ENCODE peak calls at places on chromosomes 11 and 22, in seven cellular contexts. N is substantia nigra, M is PC-3, V is heart left ventricle, T is sigmoid colon, R is cardiac muscle cell, A is psoas muscle. B is an unnamed sample.

GRCh38 chr11:126720539-126721235 is 279.9 kb downstream of the KIRREL3 start:
- DNase-seq in A (no peak), V (no peak), T (no peak), M (no peak), R (no peak), N (no peak), B (no peak)

GRCh38 chr11:23473782-23474181 is 613.5 kb upstream of the CCDC179 start:
- DNase-seq in R (no peak), N (no peak), V (no peak), A (no peak), M (no peak), T (no peak), B (no peak)

GRCh38 chr22:48947636-48948035 is 880.0 kb downstream of the BRD1 start:
- DNase-seq in M (no peak), V (no peak), R (no peak), T (peak; percentile 4), A (no peak), N (no peak), B (no peak)

GRCh38 chr11:128448487-128448886 is 138.9 kb downstream of the ETS1 start:
- DNase-seq in M (peak; percentile 100), T (no peak), V (no peak), R (no peak), A (no peak), N (no peak), B (no peak)

GRCh38 chr11:76903325-76903724 is 42.6 kb downstream of the ACER3 start:
- DNase-seq in V (no peak), R (no peak), A (no peak), T (no peak), N (no peak), M (peak; percentile 87), B (no peak)

GRCh38 chr11:69377029-69377952 is 83.3 kb downstream of the MYEOV start:
- DNase-seq in V (no peak), M (no peak), A (peak; percentile 34), T (no peak), N (no peak), R (no peak), B (no peak)

GRCh38 chr11:44624761-44625221 is 59.3 kb downstream of the CD82 start:
- DNase-seq in N (no peak), V (no peak), T (peak; percentile 39), R (no peak), A (no peak), M (no peak), B (no peak)

GRCh38 chr22:42844756-42845155 is 12.3 kb downstream of the ARFGAP3 start:
- DNase-seq in M (peak; percentile 93), N (no peak), A (no peak), R (peak; percentile 5), T (no peak), V (no peak), B (no peak)

GRCh38 chr11:57426754-57427691 is at the start of gene SLC43A3:
- DNase-seq in A (peak; percentile 85), T (peak; percentile 89), N (peak; percentile 18), M (peak; percentile 88), R (peak; percentile 96), V (peak; percentile 85), B (no peak)

GRCh38 chr11:41245184-41245583 is 214.3 kb downstream of the LRRC4C start:
- DNase-seq in T (peak; percentile 62), N (no peak), M (no peak), V (peak; percentile 34), R (no peak), A (no peak), B (no peak)

DNA sequence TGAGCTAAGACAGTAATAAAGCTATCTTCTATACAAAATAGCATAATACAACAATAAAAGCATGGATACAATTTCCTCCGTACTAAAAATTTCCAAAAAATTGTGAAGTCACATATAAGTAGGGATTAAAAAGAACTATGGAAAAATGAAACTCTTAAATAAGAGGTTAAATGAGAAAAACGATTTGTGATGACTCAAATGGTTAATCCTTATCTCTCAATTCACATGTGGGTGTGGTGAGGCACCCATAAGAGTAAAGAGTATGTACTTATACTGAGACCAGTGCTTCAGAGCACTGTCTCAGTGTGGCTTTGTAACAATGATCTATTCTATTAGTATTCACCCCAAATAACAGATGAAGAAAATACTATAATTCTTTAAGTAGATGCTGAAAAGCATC is 25.0 kb upstream of the CCDC34 start:
- DNase-seq in N (no peak), R (no peak), V (no peak), A (no peak), T (no peak), M (no peak), B (no peak)
- H3K27ac ChIP-seq in N (no peak overlapping the region), R (no peak overlapping the region), V (no peak overlapping the region), A (no peak overlapping the region), T (no peak overlapping the region), M (no peak overlapping the region), B (no peak overlapping the region)

GRCh38 chr22:50309601-50309991 is 2.1 kb upstream of the PLXNB2 start:
- DNase-seq in R (no peak), M (no peak), T (no peak), N (no peak), A (no peak), V (peak; percentile 62), B (no peak)

GRCh38 chr22:50308597-50308935 is 1.1 kb upstream of the PLXNB2 start:
- DNase-seq in V (peak; percentile 93), N (peak; percentile 55), M (no peak), A (peak; percentile 90), R (peak; percentile 89), T (peak; percentile 92), B (peak; percentile 23)

GRCh38 chr22:50307891-50308596 is 598 bp upstream of the PLXNB2 start:
- DNase-seq in A (peak; percentile 62), V (no peak), M (no peak), N (no peak), R (no peak), T (no peak), B (no peak)

GRCh38 chr22:50310209-50310722 is 2.8 kb upstream of the PLXNB2 start:
- DNase-seq in T (no peak), N (no peak), R (no peak), M (no peak), A (no peak), V (peak; percentile 53), B (no peak)

DNA sequence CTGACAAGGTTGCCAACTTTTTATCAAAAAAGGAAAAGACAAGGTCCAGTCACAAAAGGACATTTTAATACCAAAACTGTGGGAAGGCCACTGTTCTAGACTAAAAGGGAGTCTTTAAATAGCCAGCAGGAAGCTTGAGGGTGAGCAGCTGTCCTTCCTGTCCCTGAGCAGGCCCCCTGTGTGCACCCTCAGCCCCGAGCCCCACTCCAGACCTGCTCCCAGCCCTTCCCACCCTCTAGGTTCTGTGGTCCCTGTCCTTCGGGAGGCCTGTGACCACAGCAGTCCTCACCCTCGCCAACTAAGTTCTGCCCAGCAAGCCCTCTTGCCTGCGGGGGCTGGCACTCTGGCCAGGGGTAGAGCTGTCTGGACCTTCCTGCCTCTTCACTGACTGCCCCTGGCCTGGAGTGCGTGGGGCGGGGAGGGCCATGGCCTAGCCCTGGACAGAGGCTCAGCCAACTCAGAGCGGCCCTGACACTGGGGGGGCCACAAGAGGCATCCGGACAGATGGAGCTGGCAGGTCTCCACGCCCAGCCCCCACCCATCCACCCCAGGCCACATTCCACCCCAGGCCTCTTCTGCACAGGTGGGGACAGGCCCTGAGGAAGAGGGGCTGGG is 1.6 kb upstream of the PLXNB2 start:
- DNase-seq in M (no peak), N (no peak), A (no peak), V (no peak), R (no peak), T (no peak), B (no peak)
- H3K27ac ChIP-seq in M (no peak overlapping the region), N (peak overlapping the region; percentile 81), A (peak overlapping the region; percentile 55), V (peak overlapping the region; percentile 95), R (peak overlapping the region; percentile 83), T (peak overlapping the region; percentile 91), B (peak overlapping the region; percentile 82)

GRCh38 chr11:96145163-96145585 is 197.8 kb downstream of the MAML2 start:
- DNase-seq in V (no peak), T (no peak), R (no peak), A (no peak), N (no peak), M (peak; percentile 88), B (no peak)

GRCh38 chr11:96147913-96148312 is 195.1 kb downstream of the MAML2 start:
- DNase-seq in M (no peak), T (no peak), R (no peak), N (no peak), A (no peak), V (no peak), B (no peak)

GRCh38 chr11:96144553-96144952 is 198.4 kb downstream of the MAML2 start:
- DNase-seq in N (no peak), A (no peak), M (no peak), T (no peak), R (no peak), V (no peak), B (no peak)

GRCh38 chr11:96147186-96147585 is 195.8 kb downstream of the MAML2 start:
- DNase-seq in M (peak; percentile 73), R (no peak), N (no peak), T (no peak), V (no peak), A (no peak), B (no peak)

DNA sequence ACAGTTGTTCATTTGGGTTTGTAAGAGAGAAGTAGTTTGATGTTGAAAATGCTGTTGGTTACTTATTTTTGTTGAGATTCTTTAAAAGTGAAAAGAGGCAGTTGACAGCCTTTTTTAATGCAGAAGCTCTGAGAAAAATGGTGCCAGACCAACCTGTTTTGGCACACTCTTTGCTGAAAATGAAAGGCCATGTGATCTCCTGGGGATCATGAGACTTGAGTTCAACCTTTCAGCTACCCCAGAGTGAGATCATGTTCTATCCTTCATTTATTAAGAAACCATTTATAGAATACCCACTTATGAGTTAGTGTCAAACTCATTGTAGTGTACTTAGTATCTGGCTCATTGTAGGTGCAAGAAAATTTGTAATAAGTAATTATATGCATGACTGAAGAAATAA is 196.2 kb downstream of the MAML2 start:
- DNase-seq in N (no peak), R (no peak), A (no peak), T (no peak), V (no peak), M (peak; percentile 19), B (no peak)
- H3K27ac ChIP-seq in N (no peak overlapping the region), R (no peak overlapping the region), A (no peak overlapping the region), T (no peak overlapping the region), V (no peak overlapping the region), M (peak overlapping the region; percentile 84), B (no peak overlapping the region)

GRCh38 chr11:12112150-12112520 is 1.7 kb downstream of the MICAL2 start:
- DNase-seq in A (no peak), R (no peak), T (no peak), N (no peak), V (no peak), M (no peak), B (no peak)

GRCh38 chr11:12113294-12113693 is 2.9 kb downstream of the MICAL2 start:
- DNase-seq in R (peak; percentile 57), A (no peak), V (no peak), N (no peak), M (no peak), T (no peak), B (no peak)

GRCh38 chr11:12114487-12115033 is 4.2 kb downstream of the MICAL2 start:
- DNase-seq in M (no peak), T (no peak), V (no peak), R (peak; percentile 84), A (no peak), N (no peak), B (no peak)

GRCh38 chr11:12111482-12112149 is 1.2 kb downstream of the MICAL2 start:
- DNase-seq in N (no peak), V (no peak), T (no peak), R (no peak), A (no peak), M (peak; percentile 31), B (no peak)

DNA sequence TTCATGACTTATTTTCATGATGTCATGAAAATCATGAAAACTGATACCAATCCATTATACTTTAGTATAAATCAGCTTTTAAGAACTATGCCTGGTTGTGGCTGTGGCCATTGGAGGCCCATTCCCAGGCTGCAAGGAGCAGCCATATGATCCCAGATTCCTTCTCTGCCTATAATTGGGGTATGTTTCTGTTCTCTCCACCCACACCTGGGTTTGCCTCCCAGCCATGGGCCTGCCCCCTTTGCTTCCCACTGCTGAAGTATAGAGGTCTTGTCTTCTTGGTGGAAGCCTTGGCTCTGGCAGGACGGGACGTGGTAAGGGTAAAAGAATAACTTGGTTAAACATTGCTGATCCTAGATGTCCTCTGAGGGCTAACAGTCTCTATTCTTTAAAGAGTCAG is 2.3 kb downstream of the MICAL2 start:
- DNase-seq in R (no peak), N (no peak), T (no peak), A (no peak), M (no peak), V (no peak), B (no peak)
- H3K27ac ChIP-seq in R (no peak overlapping the region), N (no peak overlapping the region), T (peak overlapping the region; percentile 92), A (no peak overlapping the region), M (no peak overlapping the region), V (no peak overlapping the region), B (no peak overlapping the region)